ENCODE peak calls at places on chromosome 1, in nine cellular contexts. J is AG04450, M is fibroblast of pulmonary artery, V is suprapubic skin, Q is osteoblast, E is brain microvascular endothelial cell, B is A549, S is cardiac muscle cell, U is fibroblast of lung. O is an unnamed sample.

GRCh38 chr1:100188617-100189016 is 10.6 kb upstream of the LRRC39 start:
- DNase-seq in J (peak), B (no peak), Q (peak), V (no peak), E (peak), U (peak), S (no peak), M (peak), O (peak)

GRCh38 chr1:45272943-45273342 is 53.8 kb upstream of the HPDL start:
- DNase-seq in U (peak), V (no peak), B (no peak), S (no peak), M (peak), E (peak), Q (peak), J (peak), O (peak)

GRCh38 chr1:10960954-10961833 is 51.3 kb upstream of the TARDBP start:
- DNase-seq in V (peak), J (peak), E (peak), S (peak), M (peak), U (peak), Q (peak), B (peak), O (no peak)

GRCh38 chr1:4263699-4264098 is 363.6 kb upstream of the C1orf174 start:
- DNase-seq in U (no peak), S (no peak), B (no peak), E (no peak), J (no peak), Q (no peak), M (no peak), V (no peak), O (no peak)

GRCh38 chr1:111720274-111720976 is 18.8 kb downstream of the INKA2 start:
- DNase-seq in J (no peak), U (no peak), E (no peak), Q (peak), V (no peak), B (no peak), S (no peak), M (peak), O (no peak)

GRCh38 chr1:230232352-230232751 is 165.3 kb downstream of the GALNT2 start:
- DNase-seq in V (no peak), S (no peak), U (no peak), M (peak), Q (peak), J (no peak), B (no peak), E (peak), O (no peak)

GRCh38 chr1:34739613-34740012 is 15.2 kb upstream of the GJB5 start:
- DNase-seq in M (no peak), U (no peak), S (no peak), Q (peak), B (no peak), V (no peak), E (no peak), J (no peak), O (no peak)

GRCh38 chr1:37055631-37056030 is 21.3 kb upstream of the GRIK3 start:
- DNase-seq in M (no peak), V (no peak), B (no peak), J (no peak), S (no peak), E (no peak), U (no peak), Q (no peak), O (no peak)

GRCh38 chr1:169906938-169907337 is 13.2 kb upstream of the SCYL3 start:
- DNase-seq in Q (peak), U (no peak), M (peak), J (no peak), B (no peak), V (no peak), E (no peak), S (no peak), O (peak)

GRCh38 chr1:223249854-223250631 is 107.0 kb upstream of the TLR5 start:
- DNase-seq in Q (no peak), B (no peak), S (no peak), J (no peak), E (no peak), V (no peak), M (no peak), U (no peak), O (no peak)

GRCh38 chr1:207084701-207085180 is 3.9 kb upstream of the C4BPB start:
- DNase-seq in U (peak), E (peak), B (peak), Q (no peak), J (peak), M (peak), V (no peak), S (peak), O (peak)

GRCh38 chr1:92085727-92086126 is 5.6 kb downstream of the BTBD8 start:
- DNase-seq in B (no peak), U (no peak), J (no peak), E (no peak), S (peak), V (no peak), M (peak), Q (no peak), O (no peak)

GRCh38 chr1:198598796-198599321 is 40.0 kb upstream of the PTPRC start:
- DNase-seq in B (no peak), J (no peak), S (no peak), V (no peak), E (no peak), Q (peak), M (no peak), U (peak), O (no peak)

GRCh38 chr1:155062151-155062686 is 1.3 kb upstream of the EFNA4 start:
- DNase-seq in E (no peak), S (peak), J (no peak), M (no peak), B (no peak), U (no peak), V (no peak), Q (no peak), O (no peak)

GRCh38 chr1:91894036-91894761 is 8.2 kb upstream of the TGFBR3 start:
- DNase-seq in B (no peak), V (no peak), E (no peak), U (no peak), J (no peak), Q (no peak), S (no peak), M (no peak), O (no peak)

GRCh38 chr1:55385402-55386018 is 170.3 kb upstream of the USP24 start:
- DNase-seq in E (no peak), B (no peak), Q (no peak), J (no peak), U (no peak), S (no peak), M (no peak), V (no peak), O (no peak)

DNA sequence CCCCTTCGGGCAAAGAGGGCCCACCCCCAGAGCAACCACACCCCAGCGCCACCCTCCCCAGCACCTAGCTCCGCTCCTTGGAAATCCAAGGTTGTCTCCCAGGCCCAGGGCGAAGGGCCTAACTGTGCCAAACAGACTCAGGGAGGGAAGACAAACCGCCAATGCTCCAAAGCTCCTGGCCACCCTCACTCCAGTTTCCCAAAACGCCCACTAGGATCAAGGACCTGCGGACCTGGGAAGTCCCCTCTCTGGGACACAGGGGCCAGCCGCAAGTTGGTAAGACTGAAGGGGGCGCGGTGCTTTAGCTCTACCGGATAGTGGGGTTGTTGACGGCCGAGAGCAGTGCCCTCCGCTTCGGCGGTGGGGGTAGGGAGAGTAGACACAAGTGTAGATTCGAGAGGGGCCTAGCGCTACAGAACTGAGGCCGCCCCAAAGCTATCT is 581 bp downstream of the IRF6 start:
- DNase-seq in M (no peak), U (no peak), V (no peak), B (no peak), Q (no peak), S (peak), E (no peak), J (no peak), O (no peak)
- H3K4me3 ChIP-seq in M (peak), U (no peak), V (peak), B (no peak), Q (peak), S (peak), E (peak), J (peak), O (peak)

GRCh38 chr1:183609313-183609712 is 19.1 kb upstream of the NCF2 start:
- DNase-seq in U (peak), B (peak), E (peak), Q (peak), S (peak), J (no peak), M (peak), V (no peak), O (no peak)
- TF ChIP-seq CTCF in U (peak), B (peak), E (peak), Q (peak), S (peak), J (peak), M (peak), V (peak), O (peak)

GRCh38 chr1:46804926-46805325 is 6.1 kb downstream of the CYP4B1 start:
- DNase-seq in M (no peak), V (peak), S (no peak), E (no peak), J (no peak), B (no peak), U (no peak), Q (no peak), O (no peak)

GRCh38 chr1:46805755-46806154 is 6.9 kb downstream of the CYP4B1 start:
- DNase-seq in B (no peak), V (no peak), Q (no peak), M (no peak), U (no peak), J (no peak), S (no peak), E (no peak), O (no peak)

GRCh38 chr1:46806196-46807020 is 7.6 kb downstream of the CYP4B1 start:
- DNase-seq in M (peak), Q (no peak), V (peak), J (no peak), U (no peak), B (no peak), E (no peak), S (no peak), O (no peak)

GRCh38 chr1:46802901-46803574 is 4.2 kb downstream of the CYP4B1 start:
- DNase-seq in B (no peak), S (no peak), U (no peak), J (no peak), E (no peak), V (no peak), M (no peak), Q (no peak), O (no peak)

GRCh38 chr1:46804027-46804889 is 5.4 kb downstream of the CYP4B1 start:
- DNase-seq in B (no peak), U (no peak), Q (no peak), S (no peak), M (no peak), E (no peak), J (no peak), V (no peak), O (no peak)
- H3K4me3 ChIP-seq in B (no peak), U (no peak), Q (no peak), S (no peak), M (no peak), E (no peak), J (no peak), V (peak), O (no peak)

GRCh38 chr1:94044891-94045290 is 76.1 kb downstream of the ABCA4 start:
- DNase-seq in M (no peak), J (no peak), U (no peak), Q (no peak), E (no peak), B (no peak), V (no peak), S (no peak), O (no peak)
- TF ChIP-seq CTCF in M (no peak), J (no peak), U (no peak), Q (no peak), E (no peak), B (no peak), V (no peak), S (no peak), O (no peak)

GRCh38 chr1:152109231-152109997 is 5.8 kb downstream of the TCHH start:
- DNase-seq in J (no peak), B (no peak), M (peak), S (no peak), E (no peak), U (no peak), V (no peak), Q (no peak), O (no peak)

GRCh38 chr1:152111515-152111968 is 3.7 kb downstream of the TCHH start:
- DNase-seq in E (peak), V (no peak), Q (no peak), J (no peak), M (peak), S (no peak), U (peak), B (no peak), O (no peak)

GRCh38 chr1:152109998-152110294 is 5.3 kb downstream of the TCHH start:
- DNase-seq in B (no peak), J (no peak), M (peak), Q (no peak), V (no peak), U (no peak), S (no peak), E (no peak), O (no peak)

GRCh38 chr1:152110860-152111514 is 4.3 kb downstream of the TCHH start:
- DNase-seq in M (peak), B (peak), Q (no peak), S (no peak), J (no peak), U (peak), E (peak), V (no peak), O (no peak)

GRCh38 chr1:152110365-152110859 is 4.8 kb downstream of the TCHH start:
- DNase-seq in B (peak), S (no peak), M (peak), U (peak), Q (peak), E (peak), J (no peak), V (no peak), O (no peak)
- H3K4me3 ChIP-seq in B (peak), S (no peak), M (peak), U (peak), Q (peak), E (peak), J (peak), V (peak), O (peak)

O was measured in HFF-Myc.